ENCODE peak calls at places on chromosomes 4 and X, in four cellular contexts. N, O, S and I are unnamed samples.
A peak's percentile ranks its signal among the peaks of the same experiment; 100 is the strongest.

GRCh38 chr4:159308571-159309340 is 205.9 kb downstream of the RAPGEF2 start:
- DNase-seq in S (no peak), O (no peak), N (no peak), I (no peak)

GRCh38 chrX:19747672-19748610 is 139.5 kb downstream of the SH3KBP1 start:
- DNase-seq in S (no peak), O (no peak), N (no peak), I (no peak)

GRCh38 chrX:32448320-32448719 is 763.0 kb downstream of the DMD start:
- DNase-seq in S (peak; percentile 2), O (no peak), N (no peak), I (peak; percentile 1)

GRCh38 chrX:42515939-42516338 is 262.0 kb downstream of the PPP1R2C start:
- DNase-seq in S (no peak), O (no peak), N (no peak), I (no peak)

GRCh38 chrX:19017271-19017670 is 33.4 kb upstream of the PHKA2 start:
- DNase-seq in O (peak; percentile 38), S (peak; percentile 25), N (no peak), I (peak; percentile 46)

GRCh38 chr4:57083107-57083506 is 27.1 kb downstream of the IGFBP7 start:
- DNase-seq in N (no peak), O (no peak), S (peak; percentile 88), I (no peak)

GRCh38 chr4:181619651-181620050 is 623.6 kb upstream of the TENM3 start:
- DNase-seq in S (no peak), O (no peak), N (no peak), I (no peak)

GRCh38 chr4:153831236-153831635 is 42.4 kb upstream of the SFRP2 start:
- DNase-seq in N (no peak), S (no peak), O (no peak), I (no peak)

GRCh38 chrX:46376246-46376885 is 168.9 kb downstream of the ZNF674 start:
- DNase-seq in O (peak; percentile 48), N (no peak), S (peak; percentile 70), I (peak; percentile 12)

GRCh38 chr4:185600801-185601200 is 65.5 kb upstream of the PDLIM3 start:
- DNase-seq in S (peak; percentile 42), N (no peak), O (no peak), I (no peak)

GRCh38 chrX:103404225-103405008 is 28.1 kb downstream of the BEX3 start:
- DNase-seq in O (peak; percentile 84), N (no peak), S (peak; percentile 95), I (peak; percentile 61)

DNA sequence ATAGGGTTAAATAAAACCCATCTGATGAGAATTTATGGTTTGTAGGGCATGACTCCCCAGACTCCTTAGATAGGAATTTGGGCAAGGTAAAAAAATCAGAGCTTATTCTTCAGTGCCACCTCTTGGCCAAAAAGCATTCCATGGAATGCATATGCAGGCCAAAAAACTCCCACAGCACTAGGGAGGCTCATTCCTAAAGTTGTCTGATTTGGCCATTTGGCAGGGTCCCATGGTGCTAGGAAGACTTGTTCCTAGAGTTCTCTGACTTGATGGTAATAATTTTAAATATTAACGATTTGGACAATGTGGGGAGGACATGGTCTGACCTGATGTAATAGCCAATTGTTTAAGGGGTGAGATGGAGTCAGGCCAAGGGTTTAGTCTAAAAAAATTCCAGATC is 93.0 kb downstream of the SPIN4 start:
- DNase-seq in O (no peak), N (no peak), S (no peak), I (no peak)
- TF ChIP-seq CTCF in O (no peak), N (no peak), S (no peak), I (no peak)

GRCh38 chr4:178632415-178632814 is 1190.2 kb upstream of the AGA start:
- DNase-seq in N (no peak), S (no peak), O (no peak), I (no peak)

GRCh38 chr4:178633263-178633662 is 1191.0 kb upstream of the AGA start:
- DNase-seq in N (no peak), O (no peak), S (no peak), I (no peak)
- TF ChIP-seq CTCF in N (no peak), O (no peak), S (no peak), I (no peak)

GRCh38 chrX:82218361-82218760 is 1016.5 kb downstream of the SH3BGRL start:
- DNase-seq in N (no peak), O (peak; percentile 52), S (no peak), I (peak; percentile 21)
- TF ChIP-seq CTCF in N (no peak), O (no peak), S (no peak), I (peak; percentile 11)

GRCh38 chr4:7327341-7327885 is 107.3 kb downstream of the PSAPL1 start:
- DNase-seq in N (no peak), S (no peak), O (no peak), I (no peak)

GRCh38 chr4:7330811-7331681 is 103.7 kb downstream of the PSAPL1 start:
- DNase-seq in N (no peak), O (no peak), S (no peak), I (no peak)

GRCh38 chr4:7330031-7330596 is 104.6 kb downstream of the PSAPL1 start:
- DNase-seq in O (no peak), N (no peak), S (no peak), I (no peak)

GRCh38 chr4:7328162-7328912 is 106.4 kb downstream of the PSAPL1 start:
- DNase-seq in S (no peak), N (no peak), O (no peak), I (no peak)

DNA sequence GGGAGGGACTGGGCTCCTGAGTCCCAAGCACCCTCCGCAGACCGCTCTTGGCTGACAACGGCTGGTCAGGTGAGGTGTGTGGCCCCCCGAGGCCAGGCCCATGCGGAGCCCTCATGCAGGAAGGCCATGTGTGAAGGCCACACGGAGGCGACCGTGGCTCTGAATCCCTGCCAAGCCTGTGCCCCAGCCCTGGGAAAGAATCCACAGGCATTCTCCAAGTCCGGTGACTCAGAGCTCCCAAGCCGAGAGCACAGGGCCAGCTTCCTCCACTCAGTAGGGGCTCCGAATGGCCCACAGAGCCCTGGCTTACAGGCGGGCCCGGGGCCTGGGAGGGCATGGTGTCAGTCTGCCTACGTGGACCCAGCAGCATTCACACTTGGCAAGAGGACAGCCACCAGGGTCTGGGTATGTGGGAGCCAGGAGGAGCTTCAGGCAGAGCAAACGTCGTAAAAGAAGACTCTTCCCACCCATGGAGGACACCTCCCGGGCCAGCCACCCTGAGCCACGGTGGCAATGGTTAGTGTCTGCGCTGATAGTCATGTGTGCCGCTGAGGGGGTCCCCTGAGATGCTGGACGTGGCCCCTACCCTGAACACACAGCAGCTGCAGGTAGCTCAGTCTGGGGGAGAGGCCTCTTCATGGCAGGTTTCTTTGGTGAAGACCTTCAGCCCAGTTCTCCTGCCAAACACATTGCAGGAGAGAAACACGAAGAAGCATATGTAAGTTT is 105.7 kb downstream of the PSAPL1 start:
- DNase-seq in N (no peak), S (peak; percentile 58), O (no peak), I (no peak)
- TF ChIP-seq CTCF in N (no peak), S (no peak), O (no peak), I (no peak)

DNA sequence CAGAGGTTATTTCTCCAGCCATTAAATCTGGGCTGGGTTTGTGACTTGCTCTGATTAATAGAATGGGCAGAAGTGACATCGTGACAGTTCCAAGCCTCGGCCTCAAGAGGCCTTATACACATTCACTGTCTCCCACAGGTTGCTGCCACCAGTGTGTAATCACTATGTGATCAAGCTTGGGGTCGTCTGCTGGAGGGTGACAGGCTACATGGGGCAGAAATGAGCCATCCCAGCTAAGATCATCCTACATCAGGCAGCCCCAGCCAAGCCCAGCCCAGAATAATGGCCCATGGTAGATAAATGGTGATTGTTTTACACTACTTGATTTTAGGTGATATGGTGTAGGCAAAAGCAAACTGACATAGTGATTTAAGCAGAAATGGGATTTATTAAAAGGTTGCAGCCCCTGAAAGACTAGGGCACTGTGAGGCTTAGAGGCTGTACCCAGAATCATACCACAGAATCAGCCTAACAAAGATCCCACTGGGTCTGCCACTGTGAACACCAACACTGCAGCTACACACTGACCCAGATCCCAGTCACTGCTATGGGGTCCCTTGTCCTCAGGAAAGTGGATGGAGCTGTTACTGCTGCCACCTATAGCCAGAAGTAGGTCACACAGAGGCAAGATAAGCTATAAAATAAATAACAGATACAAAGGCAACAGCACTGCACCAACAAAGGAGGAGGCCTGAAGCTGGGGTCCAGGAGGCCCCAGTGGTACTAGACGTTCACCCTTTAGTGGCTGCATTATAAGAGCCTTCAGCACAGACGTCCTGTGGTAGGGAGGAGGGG is 159.6 kb upstream of the RBPJ start:
- DNase-seq in O (no peak), S (no peak), N (no peak), I (no peak)
- TF ChIP-seq CTCF in O (peak; percentile 21), S (peak; percentile 21), N (no peak), I (no peak)